ENCODE peak calls at places on chromosomes 13 and 19, in seven cellular contexts. P is endothelial cell, C is kidney epithelial cell, I is ovary, Z is astrocyte of the spinal cord, Y is IMR-90, L is omental fat pad. E is an unnamed sample.

GRCh38 chr19:52691737-52692136 is 43.1 kb downstream of the ZNF611 start:
- DNase-seq in P (no peak), C (no peak), I (no peak), Z (no peak), Y (no peak), L (no peak), E (no peak)

GRCh38 chr13:48078251-48078656 is 16.6 kb downstream of the MED4 start:
- DNase-seq in P (no peak), C (no peak), I (no peak), Z (no peak), Y (no peak), L (no peak), E (no peak)

GRCh38 chr13:77751513-77752456 is 54.3 kb downstream of the SLAIN1 start:
- DNase-seq in P (peak), C (peak), I (no peak), Z (peak), Y (peak), L (no peak), E (peak)

GRCh38 chr13:19818223-19818842 is 35.6 kb upstream of the PSPC1 start:
- DNase-seq in P (peak), C (no peak), I (no peak), Z (peak), Y (no peak), L (no peak), E (no peak)

GRCh38 chr19:10069046-10069445 is 17.1 kb upstream of the SHFL start:
- DNase-seq in P (no peak), C (no peak), I (no peak), Z (no peak), Y (peak), L (no peak), E (no peak)

GRCh38 chr19:15672580-15673175 is at the start of gene CYP4F12:
- DNase-seq in P (no peak), C (no peak), I (peak), Z (no peak), Y (no peak), L (peak), E (peak)

GRCh38 chr13:30857636-30858035 is 48.4 kb upstream of the MEDAG start:
- DNase-seq in P (no peak), C (no peak), I (no peak), Z (peak), Y (no peak), L (no peak), E (no peak)

GRCh38 chr13:46166221-46166584 is 15.8 kb downstream of the LCP1 start:
- DNase-seq in P (no peak), C (no peak), I (no peak), Z (no peak), Y (no peak), L (no peak), E (no peak)

GRCh38 chr19:4780860-4781259 is 10.7 kb upstream of the FEM1A start:
- DNase-seq in P (no peak), C (no peak), I (no peak), Z (no peak), Y (no peak), L (no peak), E (no peak)

GRCh38 chr19:17404621-17405249 is 695 bp downstream of the BST2 start:
- DNase-seq in P (no peak), C (no peak), I (no peak), Z (no peak), Y (no peak), L (no peak), E (no peak)

GRCh38 chr13:85363504-85363903 is 435.7 kb downstream of the SLITRK6 start:
- DNase-seq in P (no peak), C (no peak), I (no peak), Z (no peak), Y (no peak), L (no peak), E (no peak)

GRCh38 chr19:46018729-46019251 is 4.1 kb downstream of the PGLYRP1 start:
- DNase-seq in P (no peak), C (no peak), I (no peak), Z (no peak), Y (no peak), L (no peak), E (no peak)
- TF ChIP-seq CTCF in P (no peak), C (no peak), I (no peak), Z (no peak), Y (no peak), L (no peak), E (no peak)

GRCh38 chr13:39417131-39417530 is 185.9 kb downstream of the LHFPL6 start:
- DNase-seq in P (peak), C (no peak), I (no peak), Z (peak), Y (no peak), L (no peak), E (peak)
- TF ChIP-seq CTCF in P (peak), C (peak), I (no peak), Z (peak), Y (peak), L (no peak), E (peak)

GRCh38 chr13:107138468-107138867 is 570.5 kb upstream of the ARGLU1 start:
- DNase-seq in P (no peak), C (no peak), I (no peak), Z (no peak), Y (no peak), L (no peak), E (no peak)
- TF ChIP-seq CTCF in P (no peak), C (no peak), I (no peak), Z (no peak), Y (no peak), L (no peak), E (no peak)

GRCh38 chr13:28678809-28679208 is 19.9 kb downstream of the POMP start:
- DNase-seq in P (no peak), C (no peak), I (no peak), Z (no peak), Y (no peak), L (no peak), E (no peak)
- TF ChIP-seq CTCF in P (no peak), C (no peak), I (no peak), Z (peak), Y (peak), L (no peak), E (peak)

GRCh38 chr13:37616131-37616530 is 17.6 kb upstream of the POSTN start:
- DNase-seq in P (no peak), C (no peak), I (no peak), Z (peak), Y (peak), L (no peak), E (peak)
- TF ChIP-seq CTCF in P (no peak), C (no peak), I (no peak), Z (no peak), Y (no peak), L (no peak), E (peak)